ENCODE peak calls at places on chromosome 13, in seven cellular contexts. One of them, this sample, is unnamed.

GRCh38 chr13:45196622-45197021 is 4.2 kb downstream of the KCTD4 start:
- DNase-seq in ovary: no peak
- DNase-seq in cardiac muscle cell: peak; percentile 40
- DNase-seq in heart right ventricle: no peak
- DNase-seq in aorta: no peak
- DNase-seq in adrenal gland: no peak
- DNase-seq in left ventricle myocardium inferior: no peak
- DNase-seq in this sample: no peak

GRCh38 chr13:23674795-23675640 is 104.8 kb downstream of the TNFRSF19 start:
- DNase-seq in left ventricle myocardium inferior: no peak
- DNase-seq in aorta: no peak
- DNase-seq in cardiac muscle cell: no peak
- DNase-seq in heart right ventricle: no peak
- DNase-seq in adrenal gland: no peak
- DNase-seq in ovary: no peak
- DNase-seq in this sample: no peak

GRCh38 chr13:24148414-24149305 is 11.9 kb upstream of the SPATA13 start:
- DNase-seq in aorta: no peak
- DNase-seq in cardiac muscle cell: no peak
- DNase-seq in left ventricle myocardium inferior: no peak
- DNase-seq in heart right ventricle: no peak
- DNase-seq in adrenal gland: peak; percentile 85
- DNase-seq in ovary: no peak
- DNase-seq in this sample: peak; percentile 81

GRCh38 chr13:71979616-71980015 is 112.6 kb upstream of the DACH1 start:
- DNase-seq in aorta: no peak
- DNase-seq in cardiac muscle cell: peak; percentile 30
- DNase-seq in left ventricle myocardium inferior: no peak
- DNase-seq in ovary: no peak
- DNase-seq in adrenal gland: no peak
- DNase-seq in heart right ventricle: no peak
- DNase-seq in this sample: peak; percentile 4

GRCh38 chr13:40120288-40120687 is 464.8 kb downstream of the COG6 start:
- DNase-seq in cardiac muscle cell: no peak
- DNase-seq in heart right ventricle: no peak
- DNase-seq in left ventricle myocardium inferior: no peak
- DNase-seq in adrenal gland: no peak
- DNase-seq in aorta: no peak
- DNase-seq in ovary: no peak
- DNase-seq in this sample: no peak

GRCh38 chr13:20142019-20142926 is 18.6 kb downstream of the GJA3 start:
- DNase-seq in cardiac muscle cell: no peak
- DNase-seq in ovary: no peak
- DNase-seq in left ventricle myocardium inferior: no peak
- DNase-seq in adrenal gland: no peak
- DNase-seq in aorta: no peak
- DNase-seq in heart right ventricle: no peak
- DNase-seq in this sample: no peak

GRCh38 chr13:112943309-112944125 is 25.5 kb upstream of the MCF2L start:
- DNase-seq in aorta: peak; percentile 72
- DNase-seq in heart right ventricle: peak; percentile 60
- DNase-seq in left ventricle myocardium inferior: peak; percentile 55
- DNase-seq in adrenal gland: peak; percentile 63
- DNase-seq in ovary: peak; percentile 26
- DNase-seq in cardiac muscle cell: peak; percentile 80
- DNase-seq in this sample: peak; percentile 56

GRCh38 chr13:91384891-91385290 is 13.5 kb upstream of the GPC5 start:
- DNase-seq in left ventricle myocardium inferior: no peak
- DNase-seq in adrenal gland: no peak
- DNase-seq in heart right ventricle: no peak
- DNase-seq in cardiac muscle cell: no peak
- DNase-seq in ovary: no peak
- DNase-seq in aorta: no peak
- DNase-seq in this sample: no peak

GRCh38 chr13:41012536-41012935 is 6.6 kb downstream of the ELF1 start:
- DNase-seq in adrenal gland: no peak
- DNase-seq in left ventricle myocardium inferior: no peak
- DNase-seq in aorta: no peak
- DNase-seq in ovary: no peak
- DNase-seq in heart right ventricle: no peak
- DNase-seq in cardiac muscle cell: no peak
- DNase-seq in this sample: no peak

GRCh38 chr13:106683179-106683578 is 115.2 kb upstream of the ARGLU1 start:
- DNase-seq in cardiac muscle cell: no peak
- DNase-seq in adrenal gland: no peak
- DNase-seq in heart right ventricle: no peak
- DNase-seq in aorta: no peak
- DNase-seq in ovary: no peak
- DNase-seq in left ventricle myocardium inferior: no peak
- DNase-seq in this sample: no peak

GRCh38 chr13:46086421-46086922 is 18.4 kb downstream of the CPB2 start:
- DNase-seq in left ventricle myocardium inferior: no peak
- DNase-seq in aorta: no peak
- DNase-seq in adrenal gland: no peak
- DNase-seq in ovary: no peak
- DNase-seq in cardiac muscle cell: no peak
- DNase-seq in heart right ventricle: no peak
- DNase-seq in this sample: no peak

GRCh38 chr13:64551755-64552154 is 2678.4 kb downstream of the PCDH9 start:
- DNase-seq in aorta: no peak
- DNase-seq in ovary: no peak
- DNase-seq in cardiac muscle cell: no peak
- DNase-seq in adrenal gland: no peak
- DNase-seq in heart right ventricle: no peak
- DNase-seq in left ventricle myocardium inferior: no peak
- DNase-seq in this sample: peak; percentile 78

GRCh38 chr13:94309997-94310842 is 169.3 kb downstream of the DCT start:
- DNase-seq in ovary: no peak
- DNase-seq in adrenal gland: no peak
- DNase-seq in cardiac muscle cell: no peak
- DNase-seq in aorta: no peak
- DNase-seq in heart right ventricle: no peak
- DNase-seq in left ventricle myocardium inferior: no peak
- DNase-seq in this sample: peak; percentile 53

DNA sequence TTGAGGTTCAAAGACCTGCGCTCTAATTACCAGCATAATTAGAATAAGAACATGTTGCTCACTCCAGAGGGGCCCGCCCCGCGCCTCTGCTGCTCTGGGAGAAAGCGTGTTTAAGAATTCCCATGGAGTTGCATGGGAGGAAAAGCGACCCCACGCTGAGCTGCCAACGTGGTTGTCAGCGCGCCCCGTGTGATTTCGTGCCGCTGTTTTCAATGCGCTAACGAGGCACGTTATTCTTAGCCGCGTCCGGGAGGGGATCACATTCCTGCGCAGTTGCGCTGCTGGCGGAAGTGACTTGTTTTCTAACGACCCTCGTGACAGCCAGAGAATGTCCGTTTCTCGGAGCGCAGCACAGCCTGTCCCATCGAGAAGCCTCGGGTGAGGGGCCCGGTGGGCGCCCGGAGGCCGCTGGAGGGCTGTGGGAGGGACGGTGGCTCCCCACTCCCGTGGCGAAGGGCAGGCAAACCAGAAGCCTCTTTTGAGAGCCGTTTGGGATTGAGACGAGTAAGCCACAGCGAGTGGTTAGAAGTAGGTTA is 173.8 kb upstream of the SOX1 start:
- DNase-seq in adrenal gland: peak; percentile 30
- DNase-seq in cardiac muscle cell: peak; percentile 81
- DNase-seq in ovary: no peak
- DNase-seq in left ventricle myocardium inferior: no peak
- DNase-seq in aorta: no peak
- DNase-seq in heart right ventricle: no peak
- DNase-seq in this sample: peak; percentile 62
- H3K4me3 ChIP-seq in adrenal gland: no peak overlapping the region
- H3K4me3 ChIP-seq in cardiac muscle cell: peak overlapping the region; percentile 31
- H3K4me3 ChIP-seq in ovary: no peak overlapping the region
- H3K4me3 ChIP-seq in left ventricle myocardium inferior: peak overlapping the region; percentile 58
- H3K4me3 ChIP-seq in aorta: no peak overlapping the region
- H3K4me3 ChIP-seq in heart right ventricle: peak overlapping the region; percentile 24
- H3K4me3 ChIP-seq in this sample: peak overlapping the region; percentile 32

GRCh38 chr13:114145722-114146121 is 13.3 kb upstream of the RASA3 start:
- DNase-seq in ovary: no peak
- DNase-seq in adrenal gland: no peak
- DNase-seq in left ventricle myocardium inferior: no peak
- DNase-seq in aorta: no peak
- DNase-seq in heart right ventricle: no peak
- DNase-seq in cardiac muscle cell: no peak
- DNase-seq in this sample: no peak

GRCh38 chr13:114145256-114145655 is 12.8 kb upstream of the RASA3 start:
- DNase-seq in cardiac muscle cell: no peak
- DNase-seq in left ventricle myocardium inferior: no peak
- DNase-seq in adrenal gland: no peak
- DNase-seq in aorta: no peak
- DNase-seq in ovary: no peak
- DNase-seq in heart right ventricle: no peak
- DNase-seq in this sample: no peak

GRCh38 chr13:114144606-114145244 is 12.3 kb upstream of the RASA3 start:
- DNase-seq in aorta: no peak
- DNase-seq in ovary: no peak
- DNase-seq in cardiac muscle cell: no peak
- DNase-seq in heart right ventricle: no peak
- DNase-seq in adrenal gland: no peak
- DNase-seq in left ventricle myocardium inferior: no peak
- DNase-seq in this sample: no peak

GRCh38 chr13:114142640-114143490 is 10.4 kb upstream of the RASA3 start:
- DNase-seq in aorta: peak; percentile 61
- DNase-seq in heart right ventricle: no peak
- DNase-seq in left ventricle myocardium inferior: no peak
- DNase-seq in ovary: no peak
- DNase-seq in adrenal gland: no peak
- DNase-seq in cardiac muscle cell: no peak
- DNase-seq in this sample: no peak

GRCh38 chr13:114143806-114144605 is 11.6 kb upstream of the RASA3 start:
- DNase-seq in adrenal gland: no peak
- DNase-seq in left ventricle myocardium inferior: no peak
- DNase-seq in ovary: no peak
- DNase-seq in cardiac muscle cell: peak; percentile 49
- DNase-seq in heart right ventricle: no peak
- DNase-seq in aorta: no peak
- DNase-seq in this sample: no peak
- H3K4me3 ChIP-seq in adrenal gland: no peak overlapping the region
- H3K4me3 ChIP-seq in left ventricle myocardium inferior: no peak overlapping the region
- H3K4me3 ChIP-seq in ovary: no peak overlapping the region
- H3K4me3 ChIP-seq in cardiac muscle cell: no peak overlapping the region
- H3K4me3 ChIP-seq in heart right ventricle: no peak overlapping the region
- H3K4me3 ChIP-seq in aorta: no peak overlapping the region
- H3K4me3 ChIP-seq in this sample: no peak overlapping the region

GRCh38 chr13:25371608-25372274 is at the start of gene ATP8A2:
- DNase-seq in heart right ventricle: no peak
- DNase-seq in left ventricle myocardium inferior: no peak
- DNase-seq in ovary: no peak
- DNase-seq in aorta: no peak
- DNase-seq in adrenal gland: no peak
- DNase-seq in cardiac muscle cell: peak; percentile 59
- DNase-seq in this sample: peak; percentile 6
- H3K4me3 ChIP-seq in heart right ventricle: peak within 1 kb of the TSS; percentile 22
- H3K4me3 ChIP-seq in left ventricle myocardium inferior: peak within 1 kb of the TSS; percentile 56
- H3K4me3 ChIP-seq in ovary: no peak within 1 kb of the TSS
- H3K4me3 ChIP-seq in aorta: peak within 1 kb of the TSS; percentile 32
- H3K4me3 ChIP-seq in adrenal gland: no peak within 1 kb of the TSS
- H3K4me3 ChIP-seq in cardiac muscle cell: peak within 1 kb of the TSS; percentile 76
- H3K4me3 ChIP-seq in this sample: peak within 1 kb of the TSS; percentile 58

GRCh38 chr13:110657196-110657595 is 41.9 kb downstream of the NAXD start:
- DNase-seq in left ventricle myocardium inferior: no peak
- DNase-seq in cardiac muscle cell: no peak
- DNase-seq in adrenal gland: no peak
- DNase-seq in ovary: no peak
- DNase-seq in heart right ventricle: no peak
- DNase-seq in aorta: no peak
- DNase-seq in this sample: no peak
- H3K4me3 ChIP-seq in left ventricle myocardium inferior: no peak overlapping the region
- H3K4me3 ChIP-seq in cardiac muscle cell: no peak overlapping the region
- H3K4me3 ChIP-seq in adrenal gland: no peak overlapping the region
- H3K4me3 ChIP-seq in ovary: no peak overlapping the region
- H3K4me3 ChIP-seq in heart right ventricle: no peak overlapping the region
- H3K4me3 ChIP-seq in aorta: no peak overlapping the region
- H3K4me3 ChIP-seq in this sample: no peak overlapping the region